ENCODE peak calls at places on chromosomes 5 and 9, in seven cellular contexts. One of them, this sample, is unnamed.

GRCh38 chr5:1107167-1108007 is 4.5 kb downstream of the SLC12A7 start:
- DNase-seq in kidney epithelial cell: no peak
- DNase-seq in WTC11: no peak
- DNase-seq in MCF 10A: no peak
- DNase-seq in AG09309: no peak
- DNase-seq in cardiac fibroblast: no peak
- DNase-seq in epithelial cell of proximal tubule: no peak
- DNase-seq in this sample: no peak

GRCh38 chr9:117496307-117496706 is 81.5 kb upstream of the ASTN2 start:
- DNase-seq in kidney epithelial cell: no peak
- DNase-seq in WTC11: no peak
- DNase-seq in MCF 10A: no peak
- DNase-seq in AG09309: no peak
- DNase-seq in cardiac fibroblast: no peak
- DNase-seq in epithelial cell of proximal tubule: no peak
- DNase-seq in this sample: no peak

GRCh38 chr5:119070578-119070827 is 384 bp upstream of the DMXL1 start:
- DNase-seq in kidney epithelial cell: no peak
- DNase-seq in WTC11: no peak
- DNase-seq in MCF 10A: no peak
- DNase-seq in AG09309: no peak
- DNase-seq in cardiac fibroblast: no peak
- DNase-seq in epithelial cell of proximal tubule: no peak
- DNase-seq in this sample: no peak

GRCh38 chr5:57538341-57538955 is 55.8 kb upstream of the ACTBL2 start:
- DNase-seq in kidney epithelial cell: peak; percentile 26
- DNase-seq in WTC11: no peak
- DNase-seq in MCF 10A: peak; percentile 81
- DNase-seq in AG09309: peak; percentile 96
- DNase-seq in cardiac fibroblast: peak; percentile 93
- DNase-seq in epithelial cell of proximal tubule: peak; percentile 9
- DNase-seq in this sample: no peak

GRCh38 chr9:137301086-137301947 is 754 bp downstream of the NRARP start:
- DNase-seq in kidney epithelial cell: no peak
- DNase-seq in WTC11: peak; percentile 60
- DNase-seq in MCF 10A: peak; percentile 56
- DNase-seq in AG09309: no peak
- DNase-seq in cardiac fibroblast: peak; percentile 55
- DNase-seq in epithelial cell of proximal tubule: no peak
- DNase-seq in this sample: peak; percentile 64

GRCh38 chr5:179700401-179700918 is 1.7 kb downstream of the CANX start:
- DNase-seq in kidney epithelial cell: no peak
- DNase-seq in WTC11: no peak
- DNase-seq in MCF 10A: peak; percentile 42
- DNase-seq in AG09309: no peak
- DNase-seq in cardiac fibroblast: peak; percentile 25
- DNase-seq in epithelial cell of proximal tubule: no peak
- DNase-seq in this sample: peak; percentile 57

GRCh38 chr9:134858051-134858841 is 22.4 kb upstream of the FCN2 start:
- DNase-seq in kidney epithelial cell: no peak
- DNase-seq in WTC11: no peak
- DNase-seq in MCF 10A: peak; percentile 76
- DNase-seq in AG09309: no peak
- DNase-seq in cardiac fibroblast: peak; percentile 34
- DNase-seq in epithelial cell of proximal tubule: no peak
- DNase-seq in this sample: no peak

GRCh38 chr9:14702200-14702599 is 9.0 kb upstream of the ZDHHC21 start:
- DNase-seq in kidney epithelial cell: no peak
- DNase-seq in WTC11: no peak
- DNase-seq in MCF 10A: no peak
- DNase-seq in AG09309: no peak
- DNase-seq in cardiac fibroblast: no peak
- DNase-seq in epithelial cell of proximal tubule: no peak
- DNase-seq in this sample: no peak

GRCh38 chr5:135642934-135643333 is 64.1 kb upstream of the CXCL14 start:
- DNase-seq in kidney epithelial cell: no peak
- DNase-seq in WTC11: no peak
- DNase-seq in MCF 10A: no peak
- DNase-seq in AG09309: no peak
- DNase-seq in cardiac fibroblast: no peak
- DNase-seq in epithelial cell of proximal tubule: no peak
- DNase-seq in this sample: no peak

GRCh38 chr5:1020461-1020961 is 11.9 kb downstream of the NKD2 start:
- DNase-seq in kidney epithelial cell: no peak
- DNase-seq in WTC11: peak; percentile 12
- DNase-seq in MCF 10A: no peak
- DNase-seq in AG09309: no peak
- DNase-seq in cardiac fibroblast: no peak
- DNase-seq in epithelial cell of proximal tubule: no peak
- DNase-seq in this sample: no peak

GRCh38 chr5:31916327-31916726 is 257.8 kb downstream of the GOLPH3 start:
- DNase-seq in kidney epithelial cell: no peak
- DNase-seq in WTC11: no peak
- DNase-seq in MCF 10A: peak; percentile 79
- DNase-seq in AG09309: no peak
- DNase-seq in cardiac fibroblast: no peak
- DNase-seq in epithelial cell of proximal tubule: no peak
- DNase-seq in this sample: no peak

GRCh38 chr9:128713941-128714573 is 9.9 kb downstream of the ZDHHC12 start:
- DNase-seq in kidney epithelial cell: no peak
- DNase-seq in WTC11: peak; percentile 3
- DNase-seq in MCF 10A: no peak
- DNase-seq in AG09309: no peak
- DNase-seq in cardiac fibroblast: no peak
- DNase-seq in epithelial cell of proximal tubule: no peak
- DNase-seq in this sample: no peak

GRCh38 chr9:121863931-121864330 is 212.5 kb downstream of the DAB2IP start:
- DNase-seq in kidney epithelial cell: no peak
- DNase-seq in WTC11: no peak
- DNase-seq in MCF 10A: no peak
- DNase-seq in AG09309: peak; percentile 47
- DNase-seq in cardiac fibroblast: no peak
- DNase-seq in epithelial cell of proximal tubule: no peak
- DNase-seq in this sample: no peak

GRCh38 chr5:6392571-6392970 is 14.2 kb upstream of the MED10 start:
- DNase-seq in kidney epithelial cell: no peak
- DNase-seq in WTC11: no peak
- DNase-seq in MCF 10A: no peak
- DNase-seq in AG09309: no peak
- DNase-seq in cardiac fibroblast: no peak
- DNase-seq in epithelial cell of proximal tubule: no peak
- DNase-seq in this sample: no peak

GRCh38 chr9:86685556-86685955 is 261.8 kb downstream of the GAS1 start:
- DNase-seq in kidney epithelial cell: no peak
- DNase-seq in WTC11: no peak
- DNase-seq in MCF 10A: no peak
- DNase-seq in AG09309: no peak
- DNase-seq in cardiac fibroblast: no peak
- DNase-seq in epithelial cell of proximal tubule: no peak
- DNase-seq in this sample: no peak

GRCh38 chr5:148952097-148952828 is 110.6 kb downstream of the SH3TC2 start:
- DNase-seq in kidney epithelial cell: no peak
- DNase-seq in WTC11: no peak
- DNase-seq in MCF 10A: no peak
- DNase-seq in AG09309: no peak
- DNase-seq in cardiac fibroblast: no peak
- DNase-seq in epithelial cell of proximal tubule: no peak
- DNase-seq in this sample: no peak

GRCh38 chr9:92332577-92333287 is 7.0 kb downstream of the CENPP start:
- DNase-seq in kidney epithelial cell: no peak
- DNase-seq in WTC11: no peak
- DNase-seq in MCF 10A: no peak
- DNase-seq in AG09309: no peak
- DNase-seq in cardiac fibroblast: peak; percentile 79
- DNase-seq in epithelial cell of proximal tubule: no peak
- DNase-seq in this sample: no peak

GRCh38 chr5:93154551-93154950 is 426.5 kb downstream of the NR2F1-AS1 start:
- DNase-seq in kidney epithelial cell: no peak
- DNase-seq in WTC11: no peak
- DNase-seq in MCF 10A: no peak
- DNase-seq in AG09309: no peak
- DNase-seq in cardiac fibroblast: peak; percentile 12
- DNase-seq in epithelial cell of proximal tubule: no peak
- DNase-seq in this sample: no peak

GRCh38 chr9:130866474-130866965 is 30.1 kb downstream of the QRFP start:
- DNase-seq in kidney epithelial cell: peak; percentile 73
- DNase-seq in WTC11: peak; percentile 91
- DNase-seq in MCF 10A: peak; percentile 94
- DNase-seq in AG09309: peak; percentile 57
- DNase-seq in cardiac fibroblast: peak; percentile 92
- DNase-seq in epithelial cell of proximal tubule: no peak
- DNase-seq in this sample: peak; percentile 85

GRCh38 chr5:177446184-177447065 is at the start of gene PRR7:
- DNase-seq in kidney epithelial cell: no peak
- DNase-seq in WTC11: peak; percentile 60
- DNase-seq in MCF 10A: peak; percentile 63
- DNase-seq in AG09309: no peak
- DNase-seq in cardiac fibroblast: peak; percentile 55
- DNase-seq in epithelial cell of proximal tubule: no peak
- DNase-seq in this sample: peak; percentile 80

GRCh38 chr9:69762527-69762926 is 2.7 kb upstream of the PTAR1 start:
- DNase-seq in kidney epithelial cell: no peak
- DNase-seq in WTC11: no peak
- DNase-seq in MCF 10A: no peak
- DNase-seq in AG09309: no peak
- DNase-seq in cardiac fibroblast: peak; percentile 36
- DNase-seq in epithelial cell of proximal tubule: no peak
- DNase-seq in this sample: no peak

GRCh38 chr5:100863736-100864135 is 39.3 kb downstream of the ST8SIA4 start:
- DNase-seq in kidney epithelial cell: no peak
- DNase-seq in WTC11: no peak
- DNase-seq in MCF 10A: no peak
- DNase-seq in AG09309: no peak
- DNase-seq in cardiac fibroblast: no peak
- DNase-seq in epithelial cell of proximal tubule: no peak
- DNase-seq in this sample: no peak

GRCh38 chr9:116209406-116210116 is 56.0 kb downstream of the PAPPA start:
- DNase-seq in kidney epithelial cell: no peak
- DNase-seq in WTC11: no peak
- DNase-seq in MCF 10A: peak; percentile 21
- DNase-seq in AG09309: no peak
- DNase-seq in cardiac fibroblast: no peak
- DNase-seq in epithelial cell of proximal tubule: no peak
- DNase-seq in this sample: no peak

DNA sequence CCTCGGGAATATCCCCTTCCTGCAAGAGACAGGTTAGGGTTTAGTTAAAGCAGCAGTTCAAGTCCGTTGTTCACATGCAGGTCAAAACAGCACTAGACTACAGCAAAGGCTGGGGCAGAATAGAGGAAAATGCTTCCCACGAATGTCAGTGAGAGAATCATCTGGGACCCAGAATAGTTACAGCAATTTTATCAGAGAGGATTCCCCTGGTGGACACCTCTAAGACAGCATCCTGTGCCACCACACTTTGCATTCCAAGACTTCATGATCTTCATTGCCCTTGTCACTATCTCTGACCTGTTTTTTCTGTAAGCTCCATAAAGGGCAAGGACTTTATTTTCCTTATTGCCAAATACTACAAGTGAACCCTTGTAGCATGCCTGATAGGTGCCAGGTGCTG is 12.9 kb downstream of the GRXCR2 start:
- DNase-seq in kidney epithelial cell: no peak
- DNase-seq in WTC11: no peak
- DNase-seq in MCF 10A: no peak
- DNase-seq in AG09309: no peak
- DNase-seq in cardiac fibroblast: no peak
- DNase-seq in epithelial cell of proximal tubule: no peak
- DNase-seq in this sample: no peak
- TF ChIP-seq CTCF in kidney epithelial cell: peak; percentile 29
- TF ChIP-seq CTCF in WTC11: no peak
- TF ChIP-seq CTCF in MCF 10A: peak; percentile 27
- TF ChIP-seq CTCF in AG09309: no peak
- TF ChIP-seq CTCF in cardiac fibroblast: no peak
- TF ChIP-seq CTCF in epithelial cell of proximal tubule: peak; percentile 49
- TF ChIP-seq CTCF in this sample: peak; percentile 28

GRCh38 chr9:124036578-124036977 is 25.0 kb downstream of the LHX2 start:
- DNase-seq in kidney epithelial cell: no peak
- DNase-seq in WTC11: no peak
- DNase-seq in MCF 10A: no peak
- DNase-seq in AG09309: no peak
- DNase-seq in cardiac fibroblast: no peak
- DNase-seq in epithelial cell of proximal tubule: no peak
- DNase-seq in this sample: no peak

GRCh38 chr9:124038790-124039633 is 27.4 kb downstream of the LHX2 start:
- DNase-seq in kidney epithelial cell: no peak
- DNase-seq in WTC11: no peak
- DNase-seq in MCF 10A: no peak
- DNase-seq in AG09309: no peak
- DNase-seq in cardiac fibroblast: no peak
- DNase-seq in epithelial cell of proximal tubule: no peak
- DNase-seq in this sample: no peak

GRCh38 chr9:124038239-124038638 is 26.7 kb downstream of the LHX2 start:
- DNase-seq in kidney epithelial cell: no peak
- DNase-seq in WTC11: no peak
- DNase-seq in MCF 10A: no peak
- DNase-seq in AG09309: no peak
- DNase-seq in cardiac fibroblast: no peak
- DNase-seq in epithelial cell of proximal tubule: no peak
- DNase-seq in this sample: no peak

GRCh38 chr9:124040186-124040920 is 28.8 kb downstream of the LHX2 start:
- DNase-seq in kidney epithelial cell: no peak
- DNase-seq in WTC11: no peak
- DNase-seq in MCF 10A: peak; percentile 13
- DNase-seq in AG09309: peak; percentile 44
- DNase-seq in cardiac fibroblast: peak; percentile 73
- DNase-seq in epithelial cell of proximal tubule: no peak
- DNase-seq in this sample: peak; percentile 43

GRCh38 chr9:124037790-124038189 is 26.2 kb downstream of the LHX2 start:
- DNase-seq in kidney epithelial cell: no peak
- DNase-seq in WTC11: no peak
- DNase-seq in MCF 10A: no peak
- DNase-seq in AG09309: no peak
- DNase-seq in cardiac fibroblast: no peak
- DNase-seq in epithelial cell of proximal tubule: no peak
- DNase-seq in this sample: no peak
- TF ChIP-seq CTCF in kidney epithelial cell: no peak
- TF ChIP-seq CTCF in WTC11: no peak
- TF ChIP-seq CTCF in MCF 10A: no peak
- TF ChIP-seq CTCF in AG09309: peak; percentile 35
- TF ChIP-seq CTCF in cardiac fibroblast: no peak
- TF ChIP-seq CTCF in epithelial cell of proximal tubule: peak; percentile 28
- TF ChIP-seq CTCF in this sample: peak; percentile 24

DNA sequence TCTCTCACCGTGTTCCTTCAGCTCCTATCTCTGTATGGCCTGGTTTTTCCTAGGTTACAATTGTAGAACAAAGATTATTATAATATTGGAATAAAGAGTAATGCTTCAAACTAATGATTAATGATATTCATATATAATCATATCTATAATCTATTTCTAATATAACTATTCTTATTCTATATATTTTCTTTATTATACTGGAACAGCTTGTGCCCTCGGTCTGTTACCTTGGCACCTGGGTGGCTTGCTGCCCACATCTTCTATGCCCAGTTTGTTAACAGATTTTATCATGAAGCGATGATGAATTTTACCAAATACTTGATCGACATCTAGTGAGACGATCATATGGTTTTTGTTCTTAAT is 363.6 kb upstream of the TYRP1 start:
- DNase-seq in kidney epithelial cell: no peak
- DNase-seq in WTC11: no peak
- DNase-seq in MCF 10A: no peak
- DNase-seq in AG09309: no peak
- DNase-seq in cardiac fibroblast: no peak
- DNase-seq in epithelial cell of proximal tubule: no peak
- DNase-seq in this sample: no peak
- TF ChIP-seq CTCF in kidney epithelial cell: no peak
- TF ChIP-seq CTCF in WTC11: no peak
- TF ChIP-seq CTCF in MCF 10A: no peak
- TF ChIP-seq CTCF in AG09309: no peak
- TF ChIP-seq CTCF in cardiac fibroblast: no peak
- TF ChIP-seq CTCF in epithelial cell of proximal tubule: no peak
- TF ChIP-seq CTCF in this sample: no peak

GRCh38 chr5:55176176-55176818 is 3.3 kb upstream of the CDC20B start:
- DNase-seq in kidney epithelial cell: no peak
- DNase-seq in WTC11: peak; percentile 88
- DNase-seq in MCF 10A: peak; percentile 66
- DNase-seq in AG09309: no peak
- DNase-seq in cardiac fibroblast: no peak
- DNase-seq in epithelial cell of proximal tubule: no peak
- DNase-seq in this sample: peak; percentile 82
- TF ChIP-seq CTCF in kidney epithelial cell: peak; percentile 5
- TF ChIP-seq CTCF in WTC11: no peak
- TF ChIP-seq CTCF in MCF 10A: peak; percentile 10
- TF ChIP-seq CTCF in AG09309: peak; percentile 7
- TF ChIP-seq CTCF in cardiac fibroblast: peak; percentile 5
- TF ChIP-seq CTCF in epithelial cell of proximal tubule: no peak
- TF ChIP-seq CTCF in this sample: no peak

This sample was measured in NB4.